ENCODE peak calls at places on chromosomes 5 and 9, in six cellular contexts. A is mammary epithelial cell; E is left ventricle myocardium inferior; O is psoas muscle; T is H9; N is CD4-positive, alpha-beta T cell. L is an unnamed sample.
A peak's percentile ranks its signal among the peaks of the same experiment; 100 is the strongest.

GRCh38 chr5:139649082-139649991 is 1.2 kb downstream of the CXXC5 start:
- DNase-seq in A (no peak), T (peak; percentile 76), E (peak; percentile 34), N (no peak), O (no peak), L (no peak)

GRCh38 chr9:87816041-87816440 is 66.6 kb upstream of the SPATA31E1 start:
- DNase-seq in O (no peak), A (no peak), N (no peak), T (no peak), E (no peak), L (no peak)

GRCh38 chr5:78706825-78707224 is 58.3 kb upstream of the LHFPL2 start:
- DNase-seq in O (no peak), A (no peak), T (no peak), N (no peak), E (no peak), L (no peak)

GRCh38 chr9:35051069-35051967 is 21.1 kb downstream of the VCP start:
- DNase-seq in N (peak; percentile 42), O (peak; percentile 30), E (peak; percentile 36), T (peak; percentile 61), A (peak; percentile 27), L (no peak)

GRCh38 chr9:108784128-108784490 is 71.7 kb downstream of the ACTL7B start:
- DNase-seq in T (no peak), E (no peak), N (no peak), A (no peak), O (no peak), L (no peak)

GRCh38 chr5:172350212-172351181 is 66.9 kb upstream of the UBTD2 start:
- DNase-seq in N (no peak), A (no peak), T (no peak), O (no peak), E (no peak), L (no peak)

GRCh38 chr9:108296056-108296455 is 559.7 kb downstream of the ACTL7B start:
- DNase-seq in E (no peak), N (no peak), O (no peak), T (no peak), A (peak; percentile 83), L (no peak)

GRCh38 chr9:122200960-122201635 is 27.7 kb downstream of the LHX6 start:
- DNase-seq in N (no peak), E (no peak), A (no peak), O (peak; percentile 58), T (no peak), L (no peak)

GRCh38 chr9:126523621-126524111 is 90.1 kb upstream of the LMX1B start:
- DNase-seq in T (no peak), O (no peak), N (no peak), A (no peak), E (no peak), L (peak; percentile 79)

GRCh38 chr9:112050544-112051475 is 124.3 kb downstream of the SUSD1 start:
- DNase-seq in A (peak; percentile 77), E (no peak), O (peak; percentile 29), T (no peak), N (no peak), L (peak; percentile 70)

GRCh38 chr5:103273952-103274351 is 15.4 kb downstream of the MACIR start:
- DNase-seq in E (no peak), A (no peak), N (no peak), O (no peak), T (no peak), L (no peak)

GRCh38 chr5:124701873-124702272 is 44.6 kb downstream of the ZNF608 start:
- DNase-seq in N (no peak), A (no peak), E (no peak), O (no peak), T (no peak), L (no peak)

GRCh38 chr5:135310328-135310989 is 88.6 kb downstream of the MACROH2A1 start:
- DNase-seq in T (no peak), N (no peak), O (no peak), E (no peak), A (peak; percentile 30), L (no peak)

GRCh38 chr9:99103505-99103904 is 1.4 kb upstream of the TGFBR1 start:
- DNase-seq in N (no peak), A (no peak), T (peak; percentile 36), O (no peak), E (no peak), L (no peak)

GRCh38 chr9:98742325-98743280 is 33.9 kb upstream of the GABBR2 start:
- DNase-seq in E (no peak), O (no peak), A (peak; percentile 27), N (no peak), T (no peak), L (no peak)

GRCh38 chr9:8895498-8896224 is 1096.1 kb upstream of the DMAC1 start:
- DNase-seq in A (no peak), N (no peak), T (no peak), E (no peak), O (no peak), L (no peak)

GRCh38 chr5:158340608-158341007 is 481.7 kb upstream of the CLINT1 start:
- DNase-seq in O (no peak), A (no peak), E (no peak), T (no peak), N (no peak), L (no peak)

GRCh38 chr5:11801061-11801460 is 103.2 kb downstream of the CTNND2 start:
- DNase-seq in T (no peak), N (no peak), O (no peak), A (no peak), E (no peak), L (no peak)

GRCh38 chr5:2666081-2666480 is 85.4 kb downstream of the IRX2 start:
- DNase-seq in N (no peak), T (no peak), O (no peak), A (no peak), E (no peak), L (no peak)

GRCh38 chr5:2674456-2674855 is 77.0 kb downstream of the IRX2 start:
- DNase-seq in O (no peak), N (no peak), A (no peak), E (no peak), T (no peak), L (no peak)

GRCh38 chr5:2669259-2669658 is 82.2 kb downstream of the IRX2 start:
- DNase-seq in E (no peak), O (no peak), N (no peak), T (no peak), A (no peak), L (no peak)

GRCh38 chr5:2670856-2671404 is 80.5 kb downstream of the IRX2 start:
- DNase-seq in T (no peak), A (no peak), E (no peak), O (no peak), N (no peak), L (no peak)

GRCh38 chr5:2669913-2670312 is 81.6 kb downstream of the IRX2 start:
- DNase-seq in T (no peak), N (no peak), O (no peak), A (no peak), E (no peak), L (no peak)
- H3K9me3 ChIP-seq in T (no peaks in the 10 kb centered on the region), N (no peaks in the 10 kb centered on the region), O (no peaks in the 10 kb centered on the region), A (peaks cover 3% of the 10 kb centered on the region), E (no peaks in the 10 kb centered on the region), L (no peaks in the 10 kb centered on the region)

DNA sequence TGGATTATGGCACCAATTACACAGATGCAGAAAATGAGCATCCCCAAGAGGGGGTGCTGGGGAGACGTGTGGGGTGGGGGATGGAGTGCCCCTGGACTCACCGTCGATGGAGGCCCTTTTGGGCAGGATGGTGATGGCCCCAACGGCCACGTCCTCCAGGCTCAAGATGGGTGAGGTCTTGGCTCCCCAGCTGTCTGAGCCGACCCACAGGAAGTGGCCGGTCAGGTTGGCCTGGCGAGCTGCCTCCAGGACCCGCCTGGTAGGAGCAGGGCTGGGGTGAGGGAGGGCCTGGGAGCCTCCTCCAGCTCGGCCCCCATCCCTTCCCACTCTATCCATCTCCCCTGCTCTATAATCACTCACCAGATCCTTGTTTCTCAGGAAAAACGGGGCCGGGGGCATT is 4.6 kb downstream of the GRM6 start:
- DNase-seq in N (no peak), A (no peak), E (no peak), T (no peak), O (no peak), L (no peak)
- H3K9me3 ChIP-seq in N (peaks cover 8% of the 10 kb centered on the region), A (peaks cover 55% of the 10 kb centered on the region), E (peaks cover 50% of the 10 kb centered on the region), T (peaks cover 37% of the 10 kb centered on the region), O (no peaks in the 10 kb centered on the region), L (peaks cover 6% of the 10 kb centered on the region)

DNA sequence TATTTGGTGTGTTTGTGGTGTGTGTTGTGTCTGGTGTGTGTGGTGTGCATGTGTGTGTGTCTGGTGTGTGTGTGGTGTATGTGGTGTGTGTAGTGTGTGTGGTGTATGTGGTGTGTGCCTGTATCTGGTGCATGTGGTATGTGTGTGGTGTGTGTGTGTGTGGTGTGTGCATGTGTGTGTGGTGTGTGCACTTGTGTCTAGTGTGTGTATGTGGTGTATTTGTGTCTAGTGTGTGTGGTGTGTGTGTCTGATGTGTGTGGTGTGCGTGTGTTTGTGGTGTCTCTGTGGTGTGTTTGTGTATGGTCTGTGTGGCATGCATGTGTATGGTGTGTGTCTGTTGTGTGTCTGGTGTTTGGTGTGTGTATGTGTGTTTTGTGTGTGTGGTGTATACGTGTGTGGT is 71.1 kb downstream of the CACNA1B start:
- DNase-seq in O (no peak), N (no peak), E (no peak), A (no peak), T (no peak), L (no peak)
- H3K9me3 ChIP-seq in O (no peaks in the 10 kb centered on the region), N (peaks cover 18% of the 10 kb centered on the region), E (peaks cover 33% of the 10 kb centered on the region), A (peaks cover 27% of the 10 kb centered on the region), T (peaks cover 45% of the 10 kb centered on the region), L (peaks cover 15% of the 10 kb centered on the region)

GRCh38 chr9:77912895-77913693 is 118.5 kb downstream of the GNAQ start:
- DNase-seq in N (no peak), O (no peak), T (no peak), A (peak; percentile 58), E (no peak), L (no peak)

GRCh38 chr9:77911928-77912327 is 119.7 kb downstream of the GNAQ start:
- DNase-seq in T (no peak), E (no peak), O (no peak), N (no peak), A (no peak), L (no peak)

GRCh38 chr9:77916410-77916819 is 115.2 kb downstream of the GNAQ start:
- DNase-seq in T (no peak), A (no peak), N (no peak), E (no peak), O (no peak), L (no peak)

GRCh38 chr9:77917800-77918199 is 113.8 kb downstream of the GNAQ start:
- DNase-seq in O (no peak), A (no peak), E (no peak), N (no peak), T (no peak), L (no peak)

DNA sequence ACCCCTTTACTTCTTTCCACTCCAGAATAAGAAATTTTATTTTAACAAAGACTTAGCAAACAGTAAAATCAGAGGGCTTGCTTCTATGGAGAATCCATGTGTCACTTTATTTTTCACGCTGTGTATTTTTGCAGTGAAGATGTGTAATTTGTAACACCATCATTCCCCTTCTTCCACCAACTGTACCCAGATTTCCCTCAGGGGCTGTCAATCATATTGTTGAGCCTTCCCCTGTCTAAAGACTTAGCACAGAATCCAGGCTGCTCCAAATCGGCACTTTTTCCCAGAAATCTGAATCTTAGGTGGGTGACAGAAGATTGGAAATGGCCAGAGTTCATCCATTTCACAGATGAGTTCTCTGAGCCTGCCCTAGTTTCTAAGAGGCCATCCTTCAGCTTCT is 115.9 kb downstream of the GNAQ start:
- DNase-seq in O (no peak), N (no peak), T (no peak), E (no peak), A (no peak), L (no peak)
- H3K9me3 ChIP-seq in O (no peaks in the 10 kb centered on the region), N (no peaks in the 10 kb centered on the region), T (no peaks in the 10 kb centered on the region), E (no peaks in the 10 kb centered on the region), A (no peaks in the 10 kb centered on the region), L (no peaks in the 10 kb centered on the region)

GRCh38 chr5:140795259-140795641 is 598 bp downstream of the PCDHA2 start:
- DNase-seq in T (peak; percentile 44), O (no peak), N (no peak), A (no peak), E (no peak), L (no peak)
- H3K9me3 ChIP-seq in T (no peaks in the 10 kb centered on the region), O (peaks cover 8% of the 10 kb centered on the region), N (peaks cover 38% of the 10 kb centered on the region), A (peaks cover 18% of the 10 kb centered on the region), E (peaks cover 88% of the 10 kb centered on the region), L (no peaks in the 10 kb centered on the region)